ENCODE peak calls at places on chromosomes 2 and 18, in four cellular contexts. One of them, this sample, is unnamed.

GRCh38 chr2:15040429-15041084 is 408.0 kb downstream of the LRATD1 start:
- DNase-seq in stimulated activated CD8-positive, alpha-beta memory T cell treated with anti-CD3 and anti-CD28 coated beads, Interleukin-15, amount 100 ng/mL, for 24 hours: no peak
- DNase-seq in AG08395: no peak
- DNase-seq in midbrain: no peak
- DNase-seq in this sample: no peak

GRCh38 chr2:134677866-134678774 is 40.7 kb downstream of the TMEM163 start:
- DNase-seq in stimulated activated CD8-positive, alpha-beta memory T cell treated with anti-CD3 and anti-CD28 coated beads, Interleukin-15, amount 100 ng/mL, for 24 hours: no peak
- DNase-seq in AG08395: no peak
- DNase-seq in midbrain: no peak
- DNase-seq in this sample: peak; percentile 17

GRCh38 chr2:30457316-30457715 is 10.3 kb downstream of the LCLAT1 start:
- DNase-seq in stimulated activated CD8-positive, alpha-beta memory T cell treated with anti-CD3 and anti-CD28 coated beads, Interleukin-15, amount 100 ng/mL, for 24 hours: no peak
- DNase-seq in AG08395: no peak
- DNase-seq in midbrain: no peak
- DNase-seq in this sample: no peak

GRCh38 chr2:61463769-61464475 is 7.0 kb downstream of the USP34 start:
- DNase-seq in stimulated activated CD8-positive, alpha-beta memory T cell treated with anti-CD3 and anti-CD28 coated beads, Interleukin-15, amount 100 ng/mL, for 24 hours: no peak
- DNase-seq in AG08395: no peak
- DNase-seq in midbrain: no peak
- DNase-seq in this sample: no peak

GRCh38 chr2:143152652-143153051 is 23.4 kb downstream of the ARHGAP15 start:
- DNase-seq in stimulated activated CD8-positive, alpha-beta memory T cell treated with anti-CD3 and anti-CD28 coated beads, Interleukin-15, amount 100 ng/mL, for 24 hours: no peak
- DNase-seq in AG08395: no peak
- DNase-seq in midbrain: no peak
- DNase-seq in this sample: no peak

GRCh38 chr2:42328148-42328833 is 32.7 kb downstream of the COX7A2L start:
- DNase-seq in stimulated activated CD8-positive, alpha-beta memory T cell treated with anti-CD3 and anti-CD28 coated beads, Interleukin-15, amount 100 ng/mL, for 24 hours: no peak
- DNase-seq in AG08395: peak; percentile 31
- DNase-seq in midbrain: peak; percentile 25
- DNase-seq in this sample: no peak

GRCh38 chr2:19748711-19749506 is 152.9 kb downstream of the TTC32 start:
- DNase-seq in stimulated activated CD8-positive, alpha-beta memory T cell treated with anti-CD3 and anti-CD28 coated beads, Interleukin-15, amount 100 ng/mL, for 24 hours: no peak
- DNase-seq in AG08395: no peak
- DNase-seq in midbrain: no peak
- DNase-seq in this sample: no peak

GRCh38 chr18:41939326-41939725 is 15.7 kb upstream of the PIK3C3 start:
- DNase-seq in stimulated activated CD8-positive, alpha-beta memory T cell treated with anti-CD3 and anti-CD28 coated beads, Interleukin-15, amount 100 ng/mL, for 24 hours: no peak
- DNase-seq in AG08395: no peak
- DNase-seq in midbrain: no peak
- DNase-seq in this sample: no peak

GRCh38 chr18:37419272-37419671 is 146.3 kb downstream of the CELF4 start:
- DNase-seq in stimulated activated CD8-positive, alpha-beta memory T cell treated with anti-CD3 and anti-CD28 coated beads, Interleukin-15, amount 100 ng/mL, for 24 hours: no peak
- DNase-seq in AG08395: peak; percentile 54
- DNase-seq in midbrain: no peak
- DNase-seq in this sample: peak; percentile 77

GRCh38 chr2:232973796-232974195 is 39.3 kb downstream of the NGEF start:
- DNase-seq in stimulated activated CD8-positive, alpha-beta memory T cell treated with anti-CD3 and anti-CD28 coated beads, Interleukin-15, amount 100 ng/mL, for 24 hours: no peak
- DNase-seq in AG08395: no peak
- DNase-seq in midbrain: no peak
- DNase-seq in this sample: no peak

GRCh38 chr2:146376511-146377084 is 1468.2 kb upstream of the ACVR2A start:
- DNase-seq in stimulated activated CD8-positive, alpha-beta memory T cell treated with anti-CD3 and anti-CD28 coated beads, Interleukin-15, amount 100 ng/mL, for 24 hours: no peak
- DNase-seq in AG08395: no peak
- DNase-seq in midbrain: no peak
- DNase-seq in this sample: no peak

GRCh38 chr2:152098033-152098797 is 629 bp downstream of the CACNB4 start:
- DNase-seq in stimulated activated CD8-positive, alpha-beta memory T cell treated with anti-CD3 and anti-CD28 coated beads, Interleukin-15, amount 100 ng/mL, for 24 hours: no peak
- DNase-seq in AG08395: peak; percentile 31
- DNase-seq in midbrain: no peak
- DNase-seq in this sample: no peak

GRCh38 chr18:76378526-76379215 is 116.4 kb downstream of the ZNF516 start:
- DNase-seq in stimulated activated CD8-positive, alpha-beta memory T cell treated with anti-CD3 and anti-CD28 coated beads, Interleukin-15, amount 100 ng/mL, for 24 hours: no peak
- DNase-seq in AG08395: no peak
- DNase-seq in midbrain: no peak
- DNase-seq in this sample: no peak

GRCh38 chr18:59961086-59961485 is 61.3 kb downstream of the PMAIP1 start:
- DNase-seq in stimulated activated CD8-positive, alpha-beta memory T cell treated with anti-CD3 and anti-CD28 coated beads, Interleukin-15, amount 100 ng/mL, for 24 hours: no peak
- DNase-seq in AG08395: no peak
- DNase-seq in midbrain: no peak
- DNase-seq in this sample: no peak

GRCh38 chr2:48504647-48505327 is 25.2 kb upstream of the STON1 start:
- DNase-seq in stimulated activated CD8-positive, alpha-beta memory T cell treated with anti-CD3 and anti-CD28 coated beads, Interleukin-15, amount 100 ng/mL, for 24 hours: no peak
- DNase-seq in AG08395: peak; percentile 33
- DNase-seq in midbrain: no peak
- DNase-seq in this sample: no peak

GRCh38 chr2:214765180-214765579 is 44.3 kb downstream of the BARD1 start:
- DNase-seq in stimulated activated CD8-positive, alpha-beta memory T cell treated with anti-CD3 and anti-CD28 coated beads, Interleukin-15, amount 100 ng/mL, for 24 hours: no peak
- DNase-seq in AG08395: no peak
- DNase-seq in midbrain: no peak
- DNase-seq in this sample: peak; percentile 18

GRCh38 chr2:158056875-158057274 is 44.8 kb upstream of the UPP2 start:
- DNase-seq in stimulated activated CD8-positive, alpha-beta memory T cell treated with anti-CD3 and anti-CD28 coated beads, Interleukin-15, amount 100 ng/mL, for 24 hours: no peak
- DNase-seq in AG08395: no peak
- DNase-seq in midbrain: no peak
- DNase-seq in this sample: no peak

GRCh38 chr18:35703043-35703688 is 121.6 kb downstream of the GALNT1 start:
- DNase-seq in stimulated activated CD8-positive, alpha-beta memory T cell treated with anti-CD3 and anti-CD28 coated beads, Interleukin-15, amount 100 ng/mL, for 24 hours: no peak
- DNase-seq in AG08395: no peak
- DNase-seq in midbrain: no peak
- DNase-seq in this sample: no peak

GRCh38 chr2:194750926-194751325 is 906.1 kb upstream of the SLC39A10 start:
- DNase-seq in stimulated activated CD8-positive, alpha-beta memory T cell treated with anti-CD3 and anti-CD28 coated beads, Interleukin-15, amount 100 ng/mL, for 24 hours: no peak
- DNase-seq in AG08395: no peak
- DNase-seq in midbrain: no peak
- DNase-seq in this sample: no peak

GRCh38 chr2:139924070-139924469 is 1143.9 kb upstream of the NXPH2 start:
- DNase-seq in stimulated activated CD8-positive, alpha-beta memory T cell treated with anti-CD3 and anti-CD28 coated beads, Interleukin-15, amount 100 ng/mL, for 24 hours: no peak
- DNase-seq in AG08395: no peak
- DNase-seq in midbrain: no peak
- DNase-seq in this sample: no peak

GRCh38 chr2:221254281-221254680 is 317.8 kb downstream of the EPHA4 start:
- DNase-seq in stimulated activated CD8-positive, alpha-beta memory T cell treated with anti-CD3 and anti-CD28 coated beads, Interleukin-15, amount 100 ng/mL, for 24 hours: no peak
- DNase-seq in AG08395: no peak
- DNase-seq in midbrain: no peak
- DNase-seq in this sample: no peak

GRCh38 chr2:36371963-36372391 is 16.4 kb downstream of the CRIM1 start:
- DNase-seq in stimulated activated CD8-positive, alpha-beta memory T cell treated with anti-CD3 and anti-CD28 coated beads, Interleukin-15, amount 100 ng/mL, for 24 hours: no peak
- DNase-seq in AG08395: peak; percentile 80
- DNase-seq in midbrain: no peak
- DNase-seq in this sample: peak; percentile 85

GRCh38 chr2:27776097-27776496 is 4.6 kb downstream of the MRPL33 start:
- DNase-seq in stimulated activated CD8-positive, alpha-beta memory T cell treated with anti-CD3 and anti-CD28 coated beads, Interleukin-15, amount 100 ng/mL, for 24 hours: no peak
- DNase-seq in AG08395: peak; percentile 68
- DNase-seq in midbrain: peak; percentile 14
- DNase-seq in this sample: peak; percentile 50

GRCh38 chr2:210302326-210302725 is 12.6 kb downstream of the MYL1 start:
- DNase-seq in stimulated activated CD8-positive, alpha-beta memory T cell treated with anti-CD3 and anti-CD28 coated beads, Interleukin-15, amount 100 ng/mL, for 24 hours: no peak
- DNase-seq in AG08395: no peak
- DNase-seq in midbrain: no peak
- DNase-seq in this sample: peak; percentile 28

GRCh38 chr2:223203971-223204370 is 152.0 kb downstream of the KCNE4 start:
- DNase-seq in stimulated activated CD8-positive, alpha-beta memory T cell treated with anti-CD3 and anti-CD28 coated beads, Interleukin-15, amount 100 ng/mL, for 24 hours: no peak
- DNase-seq in AG08395: peak; percentile 81
- DNase-seq in midbrain: no peak
- DNase-seq in this sample: no peak

GRCh38 chr2:217652761-217653160 is 350.0 kb downstream of the TNS1 start:
- DNase-seq in stimulated activated CD8-positive, alpha-beta memory T cell treated with anti-CD3 and anti-CD28 coated beads, Interleukin-15, amount 100 ng/mL, for 24 hours: no peak
- DNase-seq in AG08395: peak; percentile 36
- DNase-seq in midbrain: no peak
- DNase-seq in this sample: no peak

GRCh38 chr18:77101410-77102245 is 31.0 kb downstream of the MBP start:
- DNase-seq in stimulated activated CD8-positive, alpha-beta memory T cell treated with anti-CD3 and anti-CD28 coated beads, Interleukin-15, amount 100 ng/mL, for 24 hours: no peak
- DNase-seq in AG08395: peak; percentile 89
- DNase-seq in midbrain: no peak
- DNase-seq in this sample: peak; percentile 96

GRCh38 chr18:45590060-45590537 is 25.2 kb upstream of the SLC14A2 start:
- DNase-seq in stimulated activated CD8-positive, alpha-beta memory T cell treated with anti-CD3 and anti-CD28 coated beads, Interleukin-15, amount 100 ng/mL, for 24 hours: no peak
- DNase-seq in AG08395: peak; percentile 22
- DNase-seq in midbrain: no peak
- DNase-seq in this sample: no peak

GRCh38 chr2:197777823-197778407 is 7.2 kb downstream of the BOLL start:
- DNase-seq in stimulated activated CD8-positive, alpha-beta memory T cell treated with anti-CD3 and anti-CD28 coated beads, Interleukin-15, amount 100 ng/mL, for 24 hours: no peak
- DNase-seq in AG08395: peak; percentile 54
- DNase-seq in midbrain: peak; percentile 39
- DNase-seq in this sample: peak; percentile 7

GRCh38 chr2:109355192-109355843 is 226.3 kb downstream of the SH3RF3 start:
- DNase-seq in stimulated activated CD8-positive, alpha-beta memory T cell treated with anti-CD3 and anti-CD28 coated beads, Interleukin-15, amount 100 ng/mL, for 24 hours: no peak
- DNase-seq in AG08395: no peak
- DNase-seq in midbrain: no peak
- DNase-seq in this sample: no peak

GRCh38 chr2:78614747-78615146 is 410.8 kb upstream of the REG3G start:
- DNase-seq in stimulated activated CD8-positive, alpha-beta memory T cell treated with anti-CD3 and anti-CD28 coated beads, Interleukin-15, amount 100 ng/mL, for 24 hours: no peak
- DNase-seq in AG08395: no peak
- DNase-seq in midbrain: no peak
- DNase-seq in this sample: no peak

GRCh38 chr2:205453200-205453599 is 229.1 kb upstream of the NRP2 start:
- DNase-seq in stimulated activated CD8-positive, alpha-beta memory T cell treated with anti-CD3 and anti-CD28 coated beads, Interleukin-15, amount 100 ng/mL, for 24 hours: no peak
- DNase-seq in AG08395: no peak
- DNase-seq in midbrain: no peak
- DNase-seq in this sample: no peak

GRCh38 chr2:38092196-38092902 is 16.4 kb upstream of the CYP1B1 start:
- DNase-seq in stimulated activated CD8-positive, alpha-beta memory T cell treated with anti-CD3 and anti-CD28 coated beads, Interleukin-15, amount 100 ng/mL, for 24 hours: no peak
- DNase-seq in AG08395: peak; percentile 17
- DNase-seq in midbrain: no peak
- DNase-seq in this sample: no peak

GRCh38 chr2:50974940-50975339 is 57.0 kb downstream of the NRXN1 start:
- DNase-seq in stimulated activated CD8-positive, alpha-beta memory T cell treated with anti-CD3 and anti-CD28 coated beads, Interleukin-15, amount 100 ng/mL, for 24 hours: no peak
- DNase-seq in AG08395: no peak
- DNase-seq in midbrain: no peak
- DNase-seq in this sample: no peak

GRCh38 chr2:237072067-237072931 is 13.4 kb upstream of the COPS8 start:
- DNase-seq in stimulated activated CD8-positive, alpha-beta memory T cell treated with anti-CD3 and anti-CD28 coated beads, Interleukin-15, amount 100 ng/mL, for 24 hours: peak; percentile 66
- DNase-seq in AG08395: peak; percentile 75
- DNase-seq in midbrain: peak; percentile 72
- DNase-seq in this sample: no peak

GRCh38 chr2:156339110-156339847 is 6.8 kb upstream of the NR4A2 start:
- DNase-seq in stimulated activated CD8-positive, alpha-beta memory T cell treated with anti-CD3 and anti-CD28 coated beads, Interleukin-15, amount 100 ng/mL, for 24 hours: no peak
- DNase-seq in AG08395: no peak
- DNase-seq in midbrain: peak; percentile 48
- DNase-seq in this sample: no peak

GRCh38 chr18:8706545-8706980 is 1.2 kb downstream of the MTCL1 start:
- DNase-seq in stimulated activated CD8-positive, alpha-beta memory T cell treated with anti-CD3 and anti-CD28 coated beads, Interleukin-15, amount 100 ng/mL, for 24 hours: no peak
- DNase-seq in AG08395: no peak
- DNase-seq in midbrain: no peak
- DNase-seq in this sample: no peak